ENCODE peak calls at places on chromosomes 13 and 19, in six cellular contexts. T is SK-N-SH, O is activated B cell treated with CpG ODN at 0.5 μM for 24 hours, R is fibroblast of pulmonary artery, L is HFF-Myc, P is tibial nerve. W is an unnamed sample.

GRCh38 chr13:44333950-44334675 is 39.5 kb upstream of the SERP2 start:
- DNase-seq in L (no peak), R (no peak), P (no peak), O (no peak), T (no peak), W (no peak)

GRCh38 chr19:722553-723101 is 13.9 kb downstream of the PALM start:
- DNase-seq in R (no peak), T (no peak), O (no peak), P (no peak), L (no peak), W (no peak)

GRCh38 chr19:584240-585001 is 5.3 kb upstream of the HCN2 start:
- DNase-seq in O (peak; percentile 72), T (peak; percentile 95), P (no peak), R (peak; percentile 47), L (no peak), W (no peak)

GRCh38 chr13:34164585-34164984 is 346.6 kb downstream of the RFC3 start:
- DNase-seq in R (no peak), O (no peak), P (no peak), L (no peak), T (no peak), W (no peak)

GRCh38 chr13:98869408-98870090 is 108.3 kb downstream of the DOCK9 start:
- DNase-seq in L (no peak), R (peak; percentile 33), O (no peak), P (no peak), T (no peak), W (no peak)

GRCh38 chr19:940591-941291 is 14.9 kb downstream of the ARID3A start:
- DNase-seq in P (peak; percentile 55), O (peak; percentile 73), L (no peak), T (peak; percentile 93), R (no peak), W (no peak)

GRCh38 chr19:8512115-8512967 is 1.6 kb downstream of the ZNF414 start:
- DNase-seq in R (peak; percentile 24), T (peak; percentile 87), O (no peak), P (no peak), L (no peak), W (peak; percentile 58)

GRCh38 chr19:2282062-2282861 is at the start of gene PEAK3:
- DNase-seq in P (peak; percentile 65), O (peak; percentile 46), R (peak; percentile 35), T (peak; percentile 80), L (no peak), W (no peak)

GRCh38 chr13:30376426-30377311 is 45.6 kb upstream of the UBE2L5 start:
- DNase-seq in T (no peak), L (no peak), R (no peak), P (no peak), O (peak; percentile 45), W (no peak)

GRCh38 chr19:2087621-2088100 is 8.5 kb downstream of the MOB3A start:
- DNase-seq in O (peak; percentile 73), T (peak; percentile 12), L (no peak), R (no peak), P (no peak), W (no peak)

GRCh38 chr13:40592035-40592434 is 74.4 kb downstream of the FOXO1 start:
- DNase-seq in P (no peak), O (no peak), T (no peak), L (no peak), R (no peak), W (no peak)

DNA sequence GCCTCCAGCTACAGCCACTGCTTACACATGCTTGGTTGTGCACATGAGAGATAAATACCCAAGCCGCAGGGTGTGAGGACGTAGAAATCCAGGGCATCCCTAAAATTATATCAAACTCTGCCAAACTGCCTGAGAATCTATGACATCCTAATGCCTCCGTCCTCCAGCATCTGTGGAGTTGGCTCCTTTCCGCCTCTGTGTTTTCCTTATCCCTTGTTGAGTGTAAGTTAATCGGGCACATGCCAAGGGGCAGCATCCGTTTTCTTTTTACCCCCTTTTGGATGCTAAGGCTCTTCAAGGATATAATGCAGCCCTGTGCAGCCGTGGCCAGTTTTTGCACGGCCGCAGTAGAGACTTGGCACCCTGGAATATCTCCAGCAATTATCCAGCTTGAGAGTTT is 66.5 kb downstream of the COL4A2 start:
- DNase-seq in O (no peak), R (no peak), T (no peak), P (no peak), L (no peak), W (no peak)
- TF ChIP-seq CTCF in O (no peak), R (no peak), T (no peak), P (no peak), L (no peak), W (no peak)

GRCh38 chr19:13198634-13199033 is 48.4 kb downstream of the IER2 start:
- DNase-seq in O (no peak), T (no peak), P (no peak), L (no peak), R (no peak), W (no peak)

GRCh38 chr19:13190781-13191540 is 40.8 kb downstream of the IER2 start:
- DNase-seq in R (no peak), L (no peak), O (no peak), P (no peak), T (no peak), W (no peak)

GRCh38 chr19:13195678-13196077 is 45.5 kb downstream of the IER2 start:
- DNase-seq in O (peak; percentile 57), P (no peak), L (no peak), T (no peak), R (no peak), W (no peak)
- TF ChIP-seq CTCF in O (no peak), P (peak; percentile 42), L (no peak), T (no peak), R (no peak), W (no peak)

GRCh38 chr19:40744554-40745401 is 5.5 kb downstream of the ACTMAP start:
- DNase-seq in T (peak; percentile 51), P (no peak), O (no peak), R (no peak), L (no peak), W (no peak)
- TF ChIP-seq CTCF in T (no peak), P (no peak), O (no peak), R (no peak), L (no peak), W (no peak)

DNA sequence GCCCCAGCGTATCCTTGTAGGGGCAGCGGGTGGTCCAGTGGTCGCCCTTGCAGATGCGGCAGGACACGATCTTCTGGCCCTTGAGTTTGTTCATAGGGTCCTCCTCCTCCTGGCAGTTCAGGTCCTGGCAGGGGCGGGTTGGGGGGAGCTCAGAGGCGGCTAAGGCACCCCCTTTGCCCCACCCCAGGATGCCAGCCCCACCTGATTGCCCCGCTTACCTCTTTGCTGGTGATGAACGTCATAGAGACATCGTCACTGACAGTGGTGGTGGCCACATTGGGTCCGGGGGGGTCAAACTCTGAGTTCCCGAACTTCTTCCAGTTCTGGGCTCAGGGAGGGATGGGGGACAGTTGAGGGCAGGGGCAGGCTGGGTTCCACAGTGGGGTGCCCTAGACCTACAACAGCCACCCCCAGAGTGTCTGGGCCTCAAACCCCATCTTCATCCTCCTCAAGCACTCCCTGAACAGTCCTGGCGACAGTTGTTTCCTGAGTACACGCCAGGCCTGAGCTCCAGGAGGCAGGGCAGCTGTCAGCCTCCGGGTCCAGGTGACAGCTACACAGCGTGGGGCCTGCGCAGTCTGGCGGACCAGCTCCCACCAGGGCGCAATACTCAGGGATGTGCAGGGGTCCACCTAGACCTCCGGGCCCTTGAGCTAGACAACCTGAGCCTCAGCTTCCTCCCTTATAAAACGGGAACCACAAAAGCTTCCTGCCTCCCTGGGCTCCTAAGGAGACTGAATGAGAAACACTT is 2.7 kb downstream of the EIF3G start:
- DNase-seq in L (no peak), R (no peak), P (no peak), O (no peak), T (no peak), W (no peak)
- TF ChIP-seq CTCF in L (no peak), R (no peak), P (no peak), O (no peak), T (no peak), W (no peak)

GRCh38 chr13:66689628-66690027 is 540.5 kb downstream of the PCDH9 start:
- DNase-seq in L (no peak), T (peak; percentile 30), O (no peak), R (peak; percentile 71), P (no peak), W (no peak)
- TF ChIP-seq CTCF in L (no peak), T (peak; percentile 32), O (no peak), R (peak; percentile 56), P (no peak), W (no peak)

DNA sequence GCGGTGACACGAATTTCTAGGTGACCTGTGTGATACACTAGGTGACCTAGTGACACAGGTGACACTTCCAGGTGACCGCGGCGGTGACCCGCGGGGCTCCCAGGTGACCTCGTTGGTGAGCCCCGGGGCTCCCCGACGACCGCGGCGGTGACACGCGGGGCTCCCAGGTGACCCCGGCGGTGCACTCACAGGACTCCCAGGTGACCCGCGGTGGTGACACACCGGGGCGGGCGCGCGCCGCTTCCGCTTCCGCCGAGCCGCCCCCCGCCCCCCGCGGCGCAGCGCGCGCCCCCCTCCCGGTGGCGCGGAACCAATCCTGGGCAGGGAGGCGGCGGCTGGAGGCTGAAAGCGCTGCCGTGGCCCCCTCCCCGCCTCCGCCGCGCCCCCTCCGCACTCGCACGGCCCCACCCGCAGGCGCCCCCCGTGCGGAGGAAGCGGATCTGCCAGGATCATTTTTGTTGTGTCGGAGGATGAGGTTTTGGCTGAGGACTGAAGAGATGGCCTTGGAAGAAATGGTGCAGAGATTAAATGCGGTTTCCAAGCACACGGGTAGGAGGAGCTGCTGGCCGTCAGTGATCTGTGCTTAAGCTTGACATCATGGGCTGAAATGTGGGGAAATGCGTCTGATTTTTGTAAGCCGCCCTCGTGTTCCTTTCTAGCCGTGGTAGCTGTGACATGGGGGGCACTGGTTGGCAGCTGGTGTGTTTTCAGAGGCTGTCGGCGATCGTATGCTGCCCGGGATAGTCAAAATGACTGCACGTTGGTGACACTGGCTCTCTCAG is at the start of gene MCF2L:
- DNase-seq in O (peak; percentile 52), L (peak; percentile 2), P (no peak), R (peak; percentile 54), T (peak; percentile 93), W (no peak)
- TF ChIP-seq CTCF in O (no peak), L (no peak), P (no peak), R (peak; percentile 14), T (peak; percentile 25), W (no peak)

DNA sequence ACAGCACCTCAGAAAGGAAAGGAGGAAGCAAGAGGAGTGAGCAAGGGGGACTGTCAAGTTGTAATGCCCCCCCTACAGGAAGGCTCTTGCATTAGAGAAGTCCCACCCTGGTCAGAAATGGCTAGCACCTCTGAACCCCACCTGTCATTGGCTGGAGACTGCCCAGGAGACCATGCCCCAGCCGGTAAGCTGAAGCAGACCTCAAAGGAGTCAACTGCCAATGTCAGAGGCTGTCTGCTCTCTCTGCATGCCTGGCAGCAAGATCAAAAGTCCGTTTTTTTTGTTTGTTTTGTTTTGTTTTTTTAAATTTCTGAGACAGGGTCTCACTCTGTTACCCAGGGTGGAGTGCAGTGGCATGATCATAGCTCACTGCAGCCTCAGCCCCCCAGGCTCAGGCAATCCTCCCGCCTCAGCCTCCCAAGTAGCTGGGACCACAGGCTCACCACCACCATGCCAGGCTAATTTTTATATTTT is 8.1 kb upstream of the BCL3 start:
- DNase-seq in R (no peak), T (no peak), P (no peak), L (no peak), O (no peak), W (no peak)
- TF ChIP-seq CTCF in R (no peak), T (no peak), P (no peak), L (no peak), O (no peak), W (no peak)

W was measured in RWPE1.